ENCODE peak calls at places on chromosome 18, in four cellular contexts. B is right cardiac atrium; D is CD8-positive, alpha-beta T cell; O is fibroblast of mammary gland. K is an unnamed sample.
A peak's percentile ranks its signal among the peaks of the same experiment; 100 is the strongest.

GRCh38 chr18:63111549-63112402 is 207.8 kb downstream of the BCL2 start:
- DNase-seq in B (peak; percentile 75), D (no peak), O (no peak), K (no peak)

GRCh38 chr18:22385718-22386117 is 32.0 kb downstream of the CTAGE1 start:
- DNase-seq in O (peak; percentile 94), D (no peak), B (no peak), K (no peak)

GRCh38 chr18:79178044-79178632 is 108.9 kb downstream of the ATP9B start:
- DNase-seq in D (no peak), O (no peak), B (no peak), K (no peak)

GRCh38 chr18:47522359-47522758 is 270.9 kb upstream of the SKOR2 start:
- DNase-seq in B (no peak), O (no peak), D (no peak), K (no peak)

GRCh38 chr18:59592624-59593023 is 104.6 kb downstream of the CCBE1 start:
- DNase-seq in O (no peak), B (no peak), D (no peak), K (no peak)

GRCh38 chr18:45291616-45292612 is 323.4 kb upstream of the SLC14A2 start:
- DNase-seq in O (peak; percentile 68), D (no peak), B (no peak), K (no peak)

GRCh38 chr18:13452851-13453524 is 234.4 kb downstream of the LDLRAD4 start:
- DNase-seq in D (no peak), B (no peak), O (no peak), K (no peak)

GRCh38 chr18:80200932-80201672 is 46.2 kb downstream of the PARD6G start:
- DNase-seq in B (no peak), D (no peak), O (no peak), K (no peak)

GRCh38 chr18:21479721-21480120 is 120.8 kb downstream of the ESCO1 start:
- DNase-seq in D (no peak), O (no peak), B (no peak), K (no peak)

GRCh38 chr18:58364867-58365533 is 263.9 kb downstream of the ALPK2 start:
- DNase-seq in B (no peak), D (no peak), O (peak; percentile 82), K (no peak)

GRCh38 chr18:3547891-3548615 is 98.1 kb downstream of the TGIF1 start:
- DNase-seq in B (no peak), O (no peak), D (no peak), K (no peak)

GRCh38 chr18:9147440-9148238 is 11.1 kb downstream of the ANKRD12 start:
- DNase-seq in D (no peak), B (no peak), O (peak; percentile 83), K (peak; percentile 23)

GRCh38 chr18:4677006-4677405 is 221.9 kb upstream of the DLGAP1 start:
- DNase-seq in D (no peak), O (no peak), B (no peak), K (no peak)

GRCh38 chr18:13265901-13266207 is 47.3 kb downstream of the LDLRAD4 start:
- DNase-seq in O (no peak), D (no peak), B (no peak), K (no peak)